ENCODE peak calls at places on chromosomes 11 and 22, in eight cellular contexts. U is upper lobe of left lung; F is Right ventricle myocardium inferior; O is activated T-cell treated with anti-CD3 and anti-CD28 coated beads, Interleukin-2, amount 50 U/mL, for 4 hours; B is activated CD8-positive, alpha-beta T cell treated with anti-CD3 and anti-CD28 coated beads for 36 hours; G is SK-N-SH treated with all-trans-retinoic acid at 6 μM for 48 hours; L is foreskin keratinocyte; Y is activated naive CD8-positive, alpha-beta T cell treated with anti-CD3 and anti-CD28 coated beads, Interleukin-2, amount 50 U/mL, for 24 hours. N is an unnamed sample.

GRCh38 chr11:119421941-119422504 is 949 bp downstream of the THY1 start:
- ATAC-seq in B (peak), G (peak), O (peak), F (no peak), U (no peak), Y (no peak), L (peak), N (peak)

GRCh38 chr22:35522571-35523149 is 18.0 kb upstream of the RASD2 start:
- ATAC-seq in B (no peak), Y (no peak), F (no peak), G (no peak), O (no peak), U (no peak), L (no peak), N (no peak)

GRCh38 chr11:119709171-119709570 is 19.8 kb downstream of the NECTIN1 start:
- ATAC-seq in F (no peak), B (no peak), O (no peak), Y (no peak), G (no peak), U (no peak), L (no peak), N (no peak)

GRCh38 chr11:8709002-8709672 is 26.5 kb downstream of the RPL27A start:
- ATAC-seq in L (no peak), U (peak), Y (no peak), O (no peak), B (no peak), G (peak), F (peak), N (no peak)

GRCh38 chr22:38864361-38865191 is 7.4 kb downstream of the CBX6 start:
- ATAC-seq in G (no peak), U (peak), F (peak), Y (no peak), B (no peak), O (no peak), L (no peak), N (no peak)

GRCh38 chr11:61688368-61689163 is 8.4 kb downstream of the DAGLA start:
- ATAC-seq in L (peak), Y (no peak), B (no peak), F (peak), U (peak), O (no peak), G (no peak), N (no peak)

GRCh38 chr22:24944224-24944937 is 2.1 kb downstream of the LHFPL7 start:
- ATAC-seq in G (no peak), Y (no peak), B (no peak), O (no peak), U (no peak), L (no peak), F (no peak), N (no peak)

GRCh38 chr11:102776454-102776853 is 4.0 kb downstream of the MMP10 start:
- ATAC-seq in Y (no peak), B (no peak), O (no peak), L (peak), G (no peak), F (no peak), U (peak), N (no peak)

GRCh38 chr11:118100691-118101232 is 14.0 kb upstream of the SMIM35 start:
- ATAC-seq in O (no peak), G (no peak), F (peak), Y (no peak), L (no peak), B (no peak), U (no peak), N (no peak)

GRCh38 chr22:46546466-46547178 is 9.2 kb upstream of the CELSR1 start:
- ATAC-seq in U (peak), F (peak), L (no peak), O (no peak), B (no peak), Y (no peak), G (peak), N (no peak)

N was measured in activated T-helper 17 cell treated with anti-CD3 and anti-CD28 coated beads, Interleukin-2, amount 50 U/mL, for 72 hours.